ENCODE peak calls at places on chromosome 7, in four cellular contexts. N is endodermal cell, A is Daoy, Q is uterus. G is an unnamed sample.

GRCh38 chr7:128829391-128830166 is 627 bp upstream of the FLNC start:
- DNase-seq in N (peak; percentile 71), A (peak; percentile 91), Q (peak; percentile 55), G (peak; percentile 68)

GRCh38 chr7:4682621-4683042 is 537 bp downstream of the FOXK1 start:
- DNase-seq in N (peak; percentile 79), A (peak; percentile 74), Q (peak; percentile 48), G (no peak)

GRCh38 chr7:53325061-53325460 is 289.6 kb downstream of the POM121L12 start:
- DNase-seq in N (no peak), A (no peak), Q (no peak), G (no peak)

GRCh38 chr7:91264924-91265681 is 870 bp downstream of the FZD1 start:
- DNase-seq in N (peak; percentile 81), A (peak; percentile 79), Q (peak; percentile 47), G (no peak)

GRCh38 chr7:4799508-4800268 is 24.3 kb downstream of the AP5Z1 start:
- DNase-seq in N (no peak), A (peak; percentile 48), Q (peak; percentile 50), G (no peak)

GRCh38 chr7:19754521-19755116 is 18.8 kb downstream of the TMEM196 start:
- DNase-seq in N (no peak), A (peak; percentile 25), Q (no peak), G (peak; percentile 77)

GRCh38 chr7:92750961-92751360 is 85.4 kb downstream of the CDK6 start:
- DNase-seq in N (no peak), A (no peak), Q (no peak), G (peak; percentile 61)

GRCh38 chr7:54964136-54964535 is 54.7 kb upstream of the EGFR start:
- DNase-seq in N (no peak), A (no peak), Q (no peak), G (no peak)

GRCh38 chr7:26857534-26858228 is 6.7 kb downstream of the SKAP2 start:
- DNase-seq in N (peak; percentile 72), A (peak; percentile 74), Q (no peak), G (no peak)

GRCh38 chr7:11858668-11859302 is 26.8 kb upstream of the THSD7A start:
- DNase-seq in N (no peak), A (no peak), Q (no peak), G (no peak)

GRCh38 chr7:7321681-7322080 is 139.3 kb downstream of the C1GALT1 start:
- DNase-seq in N (no peak), A (peak; percentile 38), Q (no peak), G (no peak)

GRCh38 chr7:66839814-66840213 is 81.2 kb upstream of the TMEM248 start:
- DNase-seq in N (no peak), A (no peak), Q (no peak), G (no peak)

GRCh38 chr7:68280931-68281330 is 1284.3 kb downstream of the TYW1 start:
- DNase-seq in N (no peak), A (no peak), Q (no peak), G (no peak)

GRCh38 chr7:5500056-5500776 is 76.6 kb upstream of the TNRC18 start:
- DNase-seq in N (peak; percentile 33), A (no peak), Q (no peak), G (peak; percentile 97)

GRCh38 chr7:49775949-49776443 is 2.6 kb downstream of the VWC2 start:
- DNase-seq in N (peak; percentile 61), A (no peak), Q (no peak), G (no peak)

GRCh38 chr7:123208793-123209192 is 9.0 kb upstream of the SLC13A1 start:
- DNase-seq in N (peak; percentile 56), A (no peak), Q (no peak), G (peak; percentile 33)

GRCh38 chr7:93955304-93955703 is 33.8 kb downstream of the GNG11 start:
- DNase-seq in N (no peak), A (no peak), Q (no peak), G (no peak)

G was measured in A172.